ENCODE peak calls at places on chromosomes 5 and 9, in five cellular contexts. One of them, this sample, is unnamed.

GRCh38 chr5:21613971-21614488 is 1239.1 kb downstream of the CDH12 start:
- DNase-seq in activated CD4-positive, CD25-positive, alpha-beta regulatory T cell treated with anti-CD3 and anti-CD28 coated beads, Interleukin-2, amount 50 U/mL, for 72 hours: no peak
- DNase-seq in pons: no peak
- DNase-seq in SK-N-SH: no peak
- DNase-seq in NB4: no peak
- DNase-seq in this sample: no peak

GRCh38 chr5:168653611-168654010 is 74.4 kb upstream of the PANK3 start:
- DNase-seq in activated CD4-positive, CD25-positive, alpha-beta regulatory T cell treated with anti-CD3 and anti-CD28 coated beads, Interleukin-2, amount 50 U/mL, for 72 hours: no peak
- DNase-seq in pons: no peak
- DNase-seq in SK-N-SH: no peak
- DNase-seq in NB4: no peak
- DNase-seq in this sample: no peak

GRCh38 chr9:128341435-128341849 is 1.1 kb downstream of the SLC27A4 start:
- DNase-seq in activated CD4-positive, CD25-positive, alpha-beta regulatory T cell treated with anti-CD3 and anti-CD28 coated beads, Interleukin-2, amount 50 U/mL, for 72 hours: peak
- DNase-seq in pons: peak
- DNase-seq in SK-N-SH: peak
- DNase-seq in NB4: peak
- DNase-seq in this sample: peak

GRCh38 chr9:34463098-34463900 is 4.7 kb downstream of the DNAI1 start:
- DNase-seq in activated CD4-positive, CD25-positive, alpha-beta regulatory T cell treated with anti-CD3 and anti-CD28 coated beads, Interleukin-2, amount 50 U/mL, for 72 hours: peak
- DNase-seq in pons: no peak
- DNase-seq in SK-N-SH: peak
- DNase-seq in NB4: peak
- DNase-seq in this sample: no peak

GRCh38 chr5:1643651-1644392 is 120.1 kb upstream of the LPCAT1 start:
- DNase-seq in activated CD4-positive, CD25-positive, alpha-beta regulatory T cell treated with anti-CD3 and anti-CD28 coated beads, Interleukin-2, amount 50 U/mL, for 72 hours: peak
- DNase-seq in pons: no peak
- DNase-seq in SK-N-SH: peak
- DNase-seq in NB4: no peak
- DNase-seq in this sample: no peak

GRCh38 chr9:114484854-114485443 is 20.3 kb downstream of the WHRN start:
- DNase-seq in activated CD4-positive, CD25-positive, alpha-beta regulatory T cell treated with anti-CD3 and anti-CD28 coated beads, Interleukin-2, amount 50 U/mL, for 72 hours: peak
- DNase-seq in pons: no peak
- DNase-seq in SK-N-SH: no peak
- DNase-seq in NB4: peak
- DNase-seq in this sample: no peak

GRCh38 chr5:180215738-180216630 is 7.0 kb upstream of the RASGEF1C start:
- DNase-seq in activated CD4-positive, CD25-positive, alpha-beta regulatory T cell treated with anti-CD3 and anti-CD28 coated beads, Interleukin-2, amount 50 U/mL, for 72 hours: no peak
- DNase-seq in pons: no peak
- DNase-seq in SK-N-SH: no peak
- DNase-seq in NB4: no peak
- DNase-seq in this sample: no peak

GRCh38 chr9:24552526-24552925 is 6.8 kb upstream of the IZUMO3 start:
- DNase-seq in activated CD4-positive, CD25-positive, alpha-beta regulatory T cell treated with anti-CD3 and anti-CD28 coated beads, Interleukin-2, amount 50 U/mL, for 72 hours: no peak
- DNase-seq in pons: no peak
- DNase-seq in SK-N-SH: no peak
- DNase-seq in NB4: no peak
- DNase-seq in this sample: no peak

GRCh38 chr9:127356906-127357305 is 40.1 kb upstream of the SLC2A8 start:
- DNase-seq in activated CD4-positive, CD25-positive, alpha-beta regulatory T cell treated with anti-CD3 and anti-CD28 coated beads, Interleukin-2, amount 50 U/mL, for 72 hours: no peak
- DNase-seq in pons: no peak
- DNase-seq in SK-N-SH: no peak
- DNase-seq in NB4: no peak
- DNase-seq in this sample: no peak

GRCh38 chr9:107620801-107621200 is 131.2 kb upstream of the KLF4 start:
- DNase-seq in activated CD4-positive, CD25-positive, alpha-beta regulatory T cell treated with anti-CD3 and anti-CD28 coated beads, Interleukin-2, amount 50 U/mL, for 72 hours: no peak
- DNase-seq in pons: no peak
- DNase-seq in SK-N-SH: no peak
- DNase-seq in NB4: no peak
- DNase-seq in this sample: peak

GRCh38 chr9:124041817-124042116 is 30.2 kb downstream of the LHX2 start:
- DNase-seq in activated CD4-positive, CD25-positive, alpha-beta regulatory T cell treated with anti-CD3 and anti-CD28 coated beads, Interleukin-2, amount 50 U/mL, for 72 hours: no peak
- DNase-seq in pons: no peak
- DNase-seq in SK-N-SH: peak
- DNase-seq in NB4: no peak
- DNase-seq in this sample: no peak

GRCh38 chr5:32421075-32421474 is 23.5 kb downstream of the ZFR start:
- DNase-seq in activated CD4-positive, CD25-positive, alpha-beta regulatory T cell treated with anti-CD3 and anti-CD28 coated beads, Interleukin-2, amount 50 U/mL, for 72 hours: no peak
- DNase-seq in pons: no peak
- DNase-seq in SK-N-SH: no peak
- DNase-seq in NB4: no peak
- DNase-seq in this sample: no peak

GRCh38 chr5:90529939-90530677 is 724 bp upstream of the LYSMD3 start:
- DNase-seq in activated CD4-positive, CD25-positive, alpha-beta regulatory T cell treated with anti-CD3 and anti-CD28 coated beads, Interleukin-2, amount 50 U/mL, for 72 hours: no peak
- DNase-seq in pons: peak
- DNase-seq in SK-N-SH: peak
- DNase-seq in NB4: peak
- DNase-seq in this sample: peak

GRCh38 chr5:10828241-10828640 is 67.2 kb upstream of the DAP start:
- DNase-seq in activated CD4-positive, CD25-positive, alpha-beta regulatory T cell treated with anti-CD3 and anti-CD28 coated beads, Interleukin-2, amount 50 U/mL, for 72 hours: no peak
- DNase-seq in pons: no peak
- DNase-seq in SK-N-SH: no peak
- DNase-seq in NB4: no peak
- DNase-seq in this sample: no peak

GRCh38 chr5:168908207-168908606 is 329.0 kb upstream of the PANK3 start:
- DNase-seq in activated CD4-positive, CD25-positive, alpha-beta regulatory T cell treated with anti-CD3 and anti-CD28 coated beads, Interleukin-2, amount 50 U/mL, for 72 hours: no peak
- DNase-seq in pons: no peak
- DNase-seq in SK-N-SH: no peak
- DNase-seq in NB4: no peak
- DNase-seq in this sample: no peak

GRCh38 chr5:135379052-135379654 is 19.9 kb downstream of the MACROH2A1 start:
- DNase-seq in activated CD4-positive, CD25-positive, alpha-beta regulatory T cell treated with anti-CD3 and anti-CD28 coated beads, Interleukin-2, amount 50 U/mL, for 72 hours: no peak
- DNase-seq in pons: no peak
- DNase-seq in SK-N-SH: no peak
- DNase-seq in NB4: no peak
- DNase-seq in this sample: no peak

GRCh38 chr5:173001229-173001841 is 17.8 kb downstream of the ATP6V0E1 start:
- DNase-seq in activated CD4-positive, CD25-positive, alpha-beta regulatory T cell treated with anti-CD3 and anti-CD28 coated beads, Interleukin-2, amount 50 U/mL, for 72 hours: no peak
- DNase-seq in pons: no peak
- DNase-seq in SK-N-SH: no peak
- DNase-seq in NB4: no peak
- DNase-seq in this sample: no peak

GRCh38 chr5:93417500-93417899 is 163.5 kb downstream of the NR2F1-AS1 start:
- DNase-seq in activated CD4-positive, CD25-positive, alpha-beta regulatory T cell treated with anti-CD3 and anti-CD28 coated beads, Interleukin-2, amount 50 U/mL, for 72 hours: no peak
- DNase-seq in pons: no peak
- DNase-seq in SK-N-SH: no peak
- DNase-seq in NB4: no peak
- DNase-seq in this sample: no peak

GRCh38 chr5:147956842-147957223 is 50.5 kb upstream of the C5orf46 start:
- DNase-seq in activated CD4-positive, CD25-positive, alpha-beta regulatory T cell treated with anti-CD3 and anti-CD28 coated beads, Interleukin-2, amount 50 U/mL, for 72 hours: no peak
- DNase-seq in pons: no peak
- DNase-seq in SK-N-SH: no peak
- DNase-seq in NB4: no peak
- DNase-seq in this sample: no peak

GRCh38 chr5:154654484-154655375 is 100.4 kb upstream of the LARP1 start:
- DNase-seq in activated CD4-positive, CD25-positive, alpha-beta regulatory T cell treated with anti-CD3 and anti-CD28 coated beads, Interleukin-2, amount 50 U/mL, for 72 hours: no peak
- DNase-seq in pons: no peak
- DNase-seq in SK-N-SH: no peak
- DNase-seq in NB4: peak
- DNase-seq in this sample: no peak

GRCh38 chr5:137254153-137254552 is 245.0 kb downstream of the SPOCK1 start:
- DNase-seq in activated CD4-positive, CD25-positive, alpha-beta regulatory T cell treated with anti-CD3 and anti-CD28 coated beads, Interleukin-2, amount 50 U/mL, for 72 hours: no peak
- DNase-seq in pons: no peak
- DNase-seq in SK-N-SH: no peak
- DNase-seq in NB4: no peak
- DNase-seq in this sample: no peak

GRCh38 chr9:98373622-98374021 is 118.2 kb upstream of the TBC1D2 start:
- DNase-seq in activated CD4-positive, CD25-positive, alpha-beta regulatory T cell treated with anti-CD3 and anti-CD28 coated beads, Interleukin-2, amount 50 U/mL, for 72 hours: no peak
- DNase-seq in pons: no peak
- DNase-seq in SK-N-SH: no peak
- DNase-seq in NB4: no peak
- DNase-seq in this sample: no peak

GRCh38 chr5:169112016-169112415 is 188.9 kb downstream of the SLIT3 start:
- DNase-seq in activated CD4-positive, CD25-positive, alpha-beta regulatory T cell treated with anti-CD3 and anti-CD28 coated beads, Interleukin-2, amount 50 U/mL, for 72 hours: no peak
- DNase-seq in pons: peak
- DNase-seq in SK-N-SH: no peak
- DNase-seq in NB4: no peak
- DNase-seq in this sample: peak